ENCODE peak calls at places on chromosomes 16 and 17, in nine cellular contexts. N is foreskin fibroblast; M is NCI-H1930; F is lung; P is cortex of kidney; H is right atrium auricular region; U is effector memory CD4-positive, alpha-beta T cell; V is GM23248; Z is naive thymus-derived CD8-positive, alpha-beta T cell. S is an unnamed sample.

GRCh38 chr17:56891751-56892150 is 22.1 kb downstream of the TRIM25 start:
- DNase-seq in N (no peak), M (no peak), F (peak; percentile 55), P (no peak), H (no peak), U (peak; percentile 7), V (peak; percentile 39), Z (peak; percentile 47), S (no peak)

GRCh38 chr17:21213491-21214014 is 408 bp downstream of the TMEM11 start:
- DNase-seq in N (peak; percentile 23), M (no peak), F (peak; percentile 53), P (no peak), H (no peak), U (peak; percentile 3), V (peak; percentile 80), Z (peak; percentile 5), S (no peak)

GRCh38 chr16:68470461-68471150 is 22.3 kb upstream of the SMPD3 start:
- DNase-seq in N (no peak), M (no peak), F (no peak), P (no peak), H (peak; percentile 62), U (no peak), V (no peak), Z (peak; percentile 19), S (no peak)

GRCh38 chr17:73803867-73804539 is 159.8 kb upstream of the SDK2 start:
- DNase-seq in N (no peak), M (no peak), F (no peak), P (no peak), H (no peak), U (no peak), V (no peak), Z (no peak), S (no peak)

GRCh38 chr17:77332981-77333685 is 192.4 kb downstream of the SEC14L1 start:
- DNase-seq in N (peak; percentile 90), M (no peak), F (peak; percentile 25), P (no peak), H (peak; percentile 50), U (no peak), V (peak; percentile 97), Z (no peak), S (no peak)

GRCh38 chr17:76529224-76529642 is 8.3 kb downstream of the CYGB start:
- DNase-seq in N (peak; percentile 93), M (no peak), F (peak; percentile 58), P (no peak), H (peak; percentile 96), U (no peak), V (peak; percentile 96), Z (no peak), S (no peak)

GRCh38 chr17:2954898-2955445 is 108.4 kb downstream of the OR1D5 start:
- DNase-seq in N (peak; percentile 91), M (no peak), F (no peak), P (no peak), H (no peak), U (no peak), V (peak; percentile 95), Z (no peak), S (peak; percentile 69)

GRCh38 chr17:47287068-47287467 is 33.4 kb downstream of the ITGB3 start:
- DNase-seq in N (no peak), M (no peak), F (no peak), P (no peak), H (no peak), U (no peak), V (no peak), Z (no peak), S (no peak)

GRCh38 chr17:76523084-76524037 is 14.1 kb downstream of the CYGB start:
- DNase-seq in N (peak; percentile 30), M (peak; percentile 66), F (peak; percentile 82), P (no peak), H (no peak), U (peak; percentile 69), V (peak; percentile 77), Z (peak; percentile 81), S (no peak)

GRCh38 chr16:49496656-49497055 is 123.1 kb downstream of the C16orf78 start:
- DNase-seq in N (no peak), M (no peak), F (no peak), P (no peak), H (no peak), U (no peak), V (no peak), Z (no peak), S (no peak)

GRCh38 chr16:17836868-17837602 is 366.3 kb upstream of the XYLT1 start:
- DNase-seq in N (peak; percentile 92), M (no peak), F (no peak), P (no peak), H (no peak), U (no peak), V (peak; percentile 95), Z (no peak), S (peak; percentile 83)

GRCh38 chr17:2709173-2709661 is 2.3 kb downstream of the CLUH start:
- DNase-seq in N (no peak), M (no peak), F (peak; percentile 69), P (no peak), H (no peak), U (no peak), V (peak; percentile 54), Z (no peak), S (no peak)

GRCh38 chr17:39553326-39553945 is 54.3 kb downstream of the NEUROD2 start:
- DNase-seq in N (peak; percentile 63), M (no peak), F (no peak), P (no peak), H (no peak), U (no peak), V (peak; percentile 84), Z (no peak), S (no peak)